ENCODE peak calls at places on chromosomes 7 and 10, in ten cellular contexts. One of them, this sample, is unnamed.

GRCh38 chr7:45120-46090 is 147.0 kb upstream of the FAM20C start:
- DNase-seq in colonic mucosa: peak; percentile 9
- DNase-seq in mucosa of gallbladder: no peak
- DNase-seq in choroid plexus epithelial cell: no peak
- DNase-seq in activated CD4-positive, alpha-beta T cell treated with anti-CD3 and anti-CD28 coated beads, Interleukin-2, amount 50 U/mL, for 48 hours: no peak
- DNase-seq in COLO829: no peak
- DNase-seq in ovary: peak; percentile 26
- DNase-seq in DMS 273 treated with DMSO at 0.1 percent for 48 hours: no peak
- DNase-seq in GM12865: no peak
- DNase-seq in left lung: peak; percentile 26
- DNase-seq in this sample: no peak

GRCh38 chr7:36597099-36597773 is 127.1 kb downstream of the AOAH start:
- DNase-seq in DMS 273 treated with DMSO at 0.1 percent for 48 hours: no peak
- DNase-seq in colonic mucosa: no peak
- DNase-seq in GM12865: no peak
- DNase-seq in activated CD4-positive, alpha-beta T cell treated with anti-CD3 and anti-CD28 coated beads, Interleukin-2, amount 50 U/mL, for 48 hours: no peak
- DNase-seq in choroid plexus epithelial cell: peak; percentile 5
- DNase-seq in COLO829: no peak
- DNase-seq in ovary: no peak
- DNase-seq in left lung: no peak
- DNase-seq in mucosa of gallbladder: no peak
- DNase-seq in this sample: no peak

GRCh38 chr10:21021843-21022594 is 124.9 kb upstream of the NEBL start:
- DNase-seq in ovary: no peak
- DNase-seq in left lung: no peak
- DNase-seq in colonic mucosa: no peak
- DNase-seq in choroid plexus epithelial cell: no peak
- DNase-seq in COLO829: no peak
- DNase-seq in activated CD4-positive, alpha-beta T cell treated with anti-CD3 and anti-CD28 coated beads, Interleukin-2, amount 50 U/mL, for 48 hours: no peak
- DNase-seq in GM12865: peak; percentile 14
- DNase-seq in DMS 273 treated with DMSO at 0.1 percent for 48 hours: no peak
- DNase-seq in mucosa of gallbladder: no peak
- DNase-seq in this sample: no peak

GRCh38 chr7:151174246-151175046 is 7.0 kb upstream of the GBX1 start:
- DNase-seq in mucosa of gallbladder: peak; percentile 31
- DNase-seq in DMS 273 treated with DMSO at 0.1 percent for 48 hours: no peak
- DNase-seq in colonic mucosa: no peak
- DNase-seq in activated CD4-positive, alpha-beta T cell treated with anti-CD3 and anti-CD28 coated beads, Interleukin-2, amount 50 U/mL, for 48 hours: peak; percentile 21
- DNase-seq in choroid plexus epithelial cell: peak; percentile 57
- DNase-seq in ovary: peak; percentile 55
- DNase-seq in left lung: no peak
- DNase-seq in GM12865: no peak
- DNase-seq in COLO829: peak; percentile 36
- DNase-seq in this sample: no peak

GRCh38 chr7:21066221-21066620 is 279.5 kb upstream of the SP8 start:
- DNase-seq in choroid plexus epithelial cell: no peak
- DNase-seq in COLO829: no peak
- DNase-seq in DMS 273 treated with DMSO at 0.1 percent for 48 hours: no peak
- DNase-seq in ovary: no peak
- DNase-seq in mucosa of gallbladder: no peak
- DNase-seq in GM12865: no peak
- DNase-seq in activated CD4-positive, alpha-beta T cell treated with anti-CD3 and anti-CD28 coated beads, Interleukin-2, amount 50 U/mL, for 48 hours: no peak
- DNase-seq in left lung: no peak
- DNase-seq in colonic mucosa: no peak
- DNase-seq in this sample: no peak

GRCh38 chr10:112517381-112517976 is 70.5 kb downstream of the VTI1A start:
- DNase-seq in left lung: no peak
- DNase-seq in GM12865: no peak
- DNase-seq in ovary: no peak
- DNase-seq in colonic mucosa: no peak
- DNase-seq in activated CD4-positive, alpha-beta T cell treated with anti-CD3 and anti-CD28 coated beads, Interleukin-2, amount 50 U/mL, for 48 hours: no peak
- DNase-seq in mucosa of gallbladder: peak; percentile 13
- DNase-seq in COLO829: no peak
- DNase-seq in DMS 273 treated with DMSO at 0.1 percent for 48 hours: no peak
- DNase-seq in choroid plexus epithelial cell: no peak
- DNase-seq in this sample: no peak

GRCh38 chr7:40298421-40298820 is 163.6 kb downstream of the SUGCT start:
- DNase-seq in choroid plexus epithelial cell: peak; percentile 86
- DNase-seq in ovary: no peak
- DNase-seq in mucosa of gallbladder: no peak
- DNase-seq in GM12865: no peak
- DNase-seq in colonic mucosa: no peak
- DNase-seq in COLO829: peak; percentile 89
- DNase-seq in left lung: no peak
- DNase-seq in DMS 273 treated with DMSO at 0.1 percent for 48 hours: no peak
- DNase-seq in activated CD4-positive, alpha-beta T cell treated with anti-CD3 and anti-CD28 coated beads, Interleukin-2, amount 50 U/mL, for 48 hours: no peak
- DNase-seq in this sample: peak; percentile 87

GRCh38 chr10:43204943-43205671 is 61.8 kb downstream of the RASGEF1A start:
- DNase-seq in ovary: peak; percentile 33
- DNase-seq in GM12865: peak; percentile 68
- DNase-seq in choroid plexus epithelial cell: peak; percentile 78
- DNase-seq in COLO829: peak; percentile 6
- DNase-seq in DMS 273 treated with DMSO at 0.1 percent for 48 hours: peak; percentile 52
- DNase-seq in colonic mucosa: peak; percentile 36
- DNase-seq in mucosa of gallbladder: no peak
- DNase-seq in left lung: peak; percentile 45
- DNase-seq in activated CD4-positive, alpha-beta T cell treated with anti-CD3 and anti-CD28 coated beads, Interleukin-2, amount 50 U/mL, for 48 hours: peak; percentile 75
- DNase-seq in this sample: no peak

GRCh38 chr7:24911213-24911603 is 68.8 kb downstream of the OSBPL3 start:
- DNase-seq in GM12865: peak; percentile 52
- DNase-seq in colonic mucosa: no peak
- DNase-seq in left lung: no peak
- DNase-seq in activated CD4-positive, alpha-beta T cell treated with anti-CD3 and anti-CD28 coated beads, Interleukin-2, amount 50 U/mL, for 48 hours: no peak
- DNase-seq in COLO829: no peak
- DNase-seq in DMS 273 treated with DMSO at 0.1 percent for 48 hours: no peak
- DNase-seq in choroid plexus epithelial cell: no peak
- DNase-seq in mucosa of gallbladder: no peak
- DNase-seq in ovary: no peak
- DNase-seq in this sample: no peak

GRCh38 chr7:128728608-128729007 is 10.6 kb upstream of the CALU start:
- DNase-seq in GM12865: no peak
- DNase-seq in ovary: no peak
- DNase-seq in colonic mucosa: no peak
- DNase-seq in activated CD4-positive, alpha-beta T cell treated with anti-CD3 and anti-CD28 coated beads, Interleukin-2, amount 50 U/mL, for 48 hours: no peak
- DNase-seq in DMS 273 treated with DMSO at 0.1 percent for 48 hours: no peak
- DNase-seq in mucosa of gallbladder: no peak
- DNase-seq in COLO829: no peak
- DNase-seq in choroid plexus epithelial cell: no peak
- DNase-seq in left lung: no peak
- DNase-seq in this sample: peak; percentile 58

GRCh38 chr7:157269341-157270059 is 67.3 kb upstream of the DNAJB6 start:
- DNase-seq in DMS 273 treated with DMSO at 0.1 percent for 48 hours: no peak
- DNase-seq in ovary: peak; percentile 21
- DNase-seq in colonic mucosa: no peak
- DNase-seq in COLO829: no peak
- DNase-seq in left lung: no peak
- DNase-seq in activated CD4-positive, alpha-beta T cell treated with anti-CD3 and anti-CD28 coated beads, Interleukin-2, amount 50 U/mL, for 48 hours: no peak
- DNase-seq in choroid plexus epithelial cell: no peak
- DNase-seq in mucosa of gallbladder: no peak
- DNase-seq in GM12865: no peak
- DNase-seq in this sample: no peak

GRCh38 chr7:21767300-21767900 is 178.3 kb downstream of the CDCA7L start:
- DNase-seq in choroid plexus epithelial cell: peak; percentile 85
- DNase-seq in activated CD4-positive, alpha-beta T cell treated with anti-CD3 and anti-CD28 coated beads, Interleukin-2, amount 50 U/mL, for 48 hours: peak; percentile 26
- DNase-seq in ovary: no peak
- DNase-seq in colonic mucosa: peak; percentile 19
- DNase-seq in DMS 273 treated with DMSO at 0.1 percent for 48 hours: peak; percentile 72
- DNase-seq in COLO829: peak; percentile 61
- DNase-seq in mucosa of gallbladder: peak; percentile 36
- DNase-seq in GM12865: peak; percentile 91
- DNase-seq in left lung: no peak
- DNase-seq in this sample: no peak

GRCh38 chr7:86445285-86445684 is 198.4 kb upstream of the GRM3 start:
- DNase-seq in COLO829: no peak
- DNase-seq in colonic mucosa: no peak
- DNase-seq in mucosa of gallbladder: no peak
- DNase-seq in DMS 273 treated with DMSO at 0.1 percent for 48 hours: no peak
- DNase-seq in left lung: no peak
- DNase-seq in ovary: no peak
- DNase-seq in activated CD4-positive, alpha-beta T cell treated with anti-CD3 and anti-CD28 coated beads, Interleukin-2, amount 50 U/mL, for 48 hours: no peak
- DNase-seq in choroid plexus epithelial cell: no peak
- DNase-seq in GM12865: no peak
- DNase-seq in this sample: no peak

GRCh38 chr10:17248964-17249363 is 20.9 kb downstream of the VIM start:
- DNase-seq in colonic mucosa: no peak
- DNase-seq in activated CD4-positive, alpha-beta T cell treated with anti-CD3 and anti-CD28 coated beads, Interleukin-2, amount 50 U/mL, for 48 hours: no peak
- DNase-seq in GM12865: no peak
- DNase-seq in mucosa of gallbladder: no peak
- DNase-seq in ovary: no peak
- DNase-seq in left lung: no peak
- DNase-seq in choroid plexus epithelial cell: no peak
- DNase-seq in COLO829: no peak
- DNase-seq in DMS 273 treated with DMSO at 0.1 percent for 48 hours: no peak
- DNase-seq in this sample: no peak

GRCh38 chr7:155705656-155706360 is 61.3 kb downstream of the RBM33 start:
- DNase-seq in COLO829: no peak
- DNase-seq in mucosa of gallbladder: no peak
- DNase-seq in GM12865: no peak
- DNase-seq in activated CD4-positive, alpha-beta T cell treated with anti-CD3 and anti-CD28 coated beads, Interleukin-2, amount 50 U/mL, for 48 hours: no peak
- DNase-seq in ovary: no peak
- DNase-seq in colonic mucosa: no peak
- DNase-seq in choroid plexus epithelial cell: no peak
- DNase-seq in DMS 273 treated with DMSO at 0.1 percent for 48 hours: no peak
- DNase-seq in left lung: no peak
- DNase-seq in this sample: no peak

GRCh38 chr7:68776326-68776725 is 821.9 kb upstream of the AUTS2 start:
- DNase-seq in COLO829: no peak
- DNase-seq in mucosa of gallbladder: no peak
- DNase-seq in GM12865: no peak
- DNase-seq in DMS 273 treated with DMSO at 0.1 percent for 48 hours: no peak
- DNase-seq in choroid plexus epithelial cell: peak; percentile 13
- DNase-seq in ovary: no peak
- DNase-seq in activated CD4-positive, alpha-beta T cell treated with anti-CD3 and anti-CD28 coated beads, Interleukin-2, amount 50 U/mL, for 48 hours: no peak
- DNase-seq in colonic mucosa: no peak
- DNase-seq in left lung: no peak
- DNase-seq in this sample: no peak

GRCh38 chr7:114660007-114660406 is 245.4 kb downstream of the FOXP2 start:
- DNase-seq in activated CD4-positive, alpha-beta T cell treated with anti-CD3 and anti-CD28 coated beads, Interleukin-2, amount 50 U/mL, for 48 hours: no peak
- DNase-seq in colonic mucosa: no peak
- DNase-seq in COLO829: no peak
- DNase-seq in left lung: no peak
- DNase-seq in GM12865: no peak
- DNase-seq in ovary: no peak
- DNase-seq in DMS 273 treated with DMSO at 0.1 percent for 48 hours: no peak
- DNase-seq in mucosa of gallbladder: no peak
- DNase-seq in choroid plexus epithelial cell: no peak
- DNase-seq in this sample: no peak

GRCh38 chr7:391961-392524 is 102.1 kb downstream of the FOXL3 start:
- DNase-seq in ovary: peak; percentile 17
- DNase-seq in COLO829: no peak
- DNase-seq in choroid plexus epithelial cell: no peak
- DNase-seq in left lung: no peak
- DNase-seq in DMS 273 treated with DMSO at 0.1 percent for 48 hours: no peak
- DNase-seq in mucosa of gallbladder: no peak
- DNase-seq in colonic mucosa: peak; percentile 7
- DNase-seq in GM12865: no peak
- DNase-seq in activated CD4-positive, alpha-beta T cell treated with anti-CD3 and anti-CD28 coated beads, Interleukin-2, amount 50 U/mL, for 48 hours: no peak
- DNase-seq in this sample: no peak

GRCh38 chr7:117250801-117251200 is 72.1 kb downstream of the WNT2 start:
- DNase-seq in DMS 273 treated with DMSO at 0.1 percent for 48 hours: no peak
- DNase-seq in choroid plexus epithelial cell: no peak
- DNase-seq in colonic mucosa: no peak
- DNase-seq in activated CD4-positive, alpha-beta T cell treated with anti-CD3 and anti-CD28 coated beads, Interleukin-2, amount 50 U/mL, for 48 hours: no peak
- DNase-seq in GM12865: no peak
- DNase-seq in ovary: no peak
- DNase-seq in left lung: no peak
- DNase-seq in mucosa of gallbladder: no peak
- DNase-seq in COLO829: no peak
- DNase-seq in this sample: peak; percentile 62

GRCh38 chr10:71475243-71475871 is 78.6 kb downstream of the CDH23 start:
- DNase-seq in ovary: peak; percentile 58
- DNase-seq in COLO829: no peak
- DNase-seq in left lung: no peak
- DNase-seq in DMS 273 treated with DMSO at 0.1 percent for 48 hours: peak; percentile 46
- DNase-seq in GM12865: no peak
- DNase-seq in activated CD4-positive, alpha-beta T cell treated with anti-CD3 and anti-CD28 coated beads, Interleukin-2, amount 50 U/mL, for 48 hours: no peak
- DNase-seq in colonic mucosa: no peak
- DNase-seq in choroid plexus epithelial cell: no peak
- DNase-seq in mucosa of gallbladder: no peak
- DNase-seq in this sample: no peak